ENCODE peak calls at places on chromosomes 5 and 9, in four cellular contexts. K is A549, Y is K562, D is HepG2. U is an unnamed sample.

GRCh38 chr5:146426305-146426704 is 20.8 kb upstream of the TCERG1 start:
- DNase-seq in K (no peak), Y (no peak), D (no peak), U (no peak)

GRCh38 chr9:19445452-19445851 is 36.6 kb downstream of the ACER2 start:
- DNase-seq in K (no peak), Y (no peak), D (no peak), U (no peak)

GRCh38 chr9:137286980-137287383 is 9.5 kb downstream of the TOR4A start:
- DNase-seq in K (peak), Y (peak), D (peak), U (peak)

GRCh38 chr5:168422431-168422830 is 63.8 kb upstream of the RARS1 start:
- DNase-seq in K (peak), Y (no peak), D (peak), U (no peak)

GRCh38 chr9:124221685-124222084 is 36.1 kb upstream of the NEK6 start:
- DNase-seq in K (no peak), Y (no peak), D (no peak), U (no peak)

GRCh38 chr5:176542135-176542595 is 5.0 kb upstream of the RNF44 start:
- DNase-seq in K (no peak), Y (peak), D (no peak), U (peak)

GRCh38 chr5:94442971-94443370 is 175.4 kb downstream of the KIAA0825 start:
- DNase-seq in K (no peak), Y (no peak), D (no peak), U (no peak)

GRCh38 chr9:133132174-133132573 is 11.1 kb upstream of the RALGDS start:
- DNase-seq in K (no peak), Y (no peak), D (no peak), U (no peak)

GRCh38 chr5:138000102-138000723 is 32.7 kb downstream of the FAM13B start:
- DNase-seq in K (peak), Y (no peak), D (peak), U (no peak)

GRCh38 chr5:87717761-87718160 is 305.0 kb upstream of the CCNH start:
- DNase-seq in K (no peak), Y (no peak), D (no peak), U (no peak)

GRCh38 chr5:9015937-9016270 is 530.0 kb downstream of the SEMA5A start:
- DNase-seq in K (no peak), Y (no peak), D (no peak), U (no peak)

GRCh38 chr9:136671646-136672430 is 9.1 kb downstream of the EGFL7 start:
- DNase-seq in K (no peak), Y (peak), D (no peak), U (peak)

GRCh38 chr9:8053501-8053900 is 253.9 kb upstream of the DMAC1 start:
- DNase-seq in K (no peak), Y (no peak), D (no peak), U (no peak)

GRCh38 chr5:116084231-116084630 is 594 bp upstream of the COMMD10 start:
- DNase-seq in K (peak), Y (peak), D (no peak), U (no peak)

GRCh38 chr9:114046876-114047275 is 31.2 kb downstream of the AMBP start:
- DNase-seq in K (no peak), Y (no peak), D (no peak), U (no peak)

GRCh38 chr9:114046237-114046755 is 31.8 kb downstream of the AMBP start:
- DNase-seq in K (no peak), Y (no peak), D (no peak), U (no peak)

GRCh38 chr9:114048533-114049452 is 29.3 kb downstream of the AMBP start:
- DNase-seq in K (no peak), Y (no peak), D (no peak), U (no peak)

GRCh38 chr9:114049453-114050225 is 28.5 kb downstream of the AMBP start:
- DNase-seq in K (no peak), Y (no peak), D (no peak), U (no peak)

DNA sequence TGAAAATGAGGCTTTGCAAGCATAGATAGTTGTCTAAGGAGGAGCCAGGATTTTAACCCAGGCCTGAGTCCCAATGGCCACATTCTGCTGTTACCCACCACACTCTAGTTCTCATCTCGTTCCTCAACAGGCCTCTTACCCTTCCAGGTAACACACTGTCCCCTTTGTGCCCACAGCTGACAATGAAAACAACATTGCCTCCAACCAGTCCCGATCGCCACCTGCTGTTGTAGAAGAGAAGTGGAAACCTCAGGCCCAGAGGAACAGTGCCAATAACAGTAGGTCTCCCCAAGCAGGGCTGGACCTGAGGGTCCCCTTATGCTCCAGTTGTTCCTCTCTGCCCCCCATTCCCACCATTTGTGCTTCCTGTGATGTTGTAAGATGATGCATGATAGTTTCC is 30.4 kb downstream of the AMBP start:
- DNase-seq in K (peak), Y (no peak), D (peak), U (peak)
- TF ChIP-seq HMGXB4 in K (no peak), Y (no peak), D (no peak), U (no peak)

GRCh38 chr5:140576776-140577201 is 12.2 kb downstream of the SLC35A4 start:
- DNase-seq in K (no peak), Y (no peak), D (peak), U (no peak)
- TF ChIP-seq HMGXB4 in K (no peak), Y (no peak), D (no peak), U (no peak)

DNA sequence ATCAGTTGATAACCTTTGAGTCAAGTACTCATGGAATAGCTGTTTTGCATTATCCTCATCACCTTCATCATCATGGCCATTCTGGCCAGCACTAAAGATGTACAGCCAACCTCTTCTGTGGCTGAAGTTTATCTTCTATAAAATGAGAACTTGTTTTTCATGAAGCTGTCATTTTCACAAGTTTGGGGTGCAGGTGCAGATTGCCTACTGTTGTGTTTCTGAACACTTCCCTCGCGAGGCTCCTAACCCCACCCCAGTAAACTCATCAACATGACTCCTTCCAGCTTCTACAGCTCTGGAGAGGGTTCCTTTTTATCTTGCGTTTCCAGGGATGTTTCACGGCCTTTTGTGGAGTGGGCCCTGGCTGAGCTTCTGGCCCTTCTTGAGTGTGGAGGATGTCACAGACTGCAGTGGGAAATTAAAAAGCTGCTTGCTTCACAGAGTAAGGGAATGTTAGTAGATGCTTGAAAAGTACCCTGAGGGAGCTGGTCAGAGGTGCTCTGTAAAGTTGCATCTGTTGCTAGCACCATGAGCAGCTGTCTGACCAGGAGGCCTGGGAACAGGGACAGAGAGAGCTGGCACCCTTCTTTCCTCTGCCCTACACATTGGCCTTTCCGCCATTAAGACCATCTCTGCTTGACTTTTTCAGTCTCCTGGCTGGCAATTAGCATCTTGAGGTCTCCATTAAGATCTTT is 24.9 kb downstream of the SYK start:
- DNase-seq in K (no peak), Y (no peak), D (no peak), U (no peak)
- TF ChIP-seq HMGXB4 in K (no peak), Y (no peak), D (no peak), U (no peak)

GRCh38 chr5:5979362-5979760 is 399.0 kb downstream of the MED10 start:
- DNase-seq in K (peak), Y (no peak), D (no peak), U (peak)
- TF ChIP-seq HMGXB4 in K (no peak), Y (no peak), D (no peak), U (no peak)

DNA sequence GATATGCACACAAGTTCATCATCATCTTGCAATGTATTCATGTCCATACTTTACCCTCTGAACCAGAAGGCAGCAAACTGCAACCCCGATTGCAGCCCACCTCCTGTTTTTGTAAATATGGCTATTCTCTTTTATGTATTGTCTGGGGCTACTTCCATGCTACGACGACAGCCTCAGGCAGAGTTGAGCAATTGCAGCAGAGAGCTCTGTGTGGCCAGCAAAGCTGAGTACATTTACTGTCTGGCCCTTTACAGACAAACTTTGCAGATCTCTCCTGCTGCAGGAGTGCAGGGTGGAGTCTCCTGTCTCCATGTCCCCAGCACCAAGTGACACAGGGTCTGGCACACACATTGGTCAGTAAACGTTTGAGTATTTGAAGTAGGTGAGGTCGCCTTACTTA is 27.0 kb downstream of the PRRC2B start:
- DNase-seq in K (peak), Y (no peak), D (peak), U (no peak)
- TF ChIP-seq HMGXB4 in K (no peak), Y (no peak), D (no peak), U (no peak)

GRCh38 chr5:14726066-14726838 is 61.7 kb downstream of the OTULIN start:
- DNase-seq in K (no peak), Y (no peak), D (no peak), U (no peak)

GRCh38 chr5:14728109-14728938 is 63.8 kb downstream of the OTULIN start:
- DNase-seq in K (no peak), Y (no peak), D (peak), U (peak)

GRCh38 chr5:14729448-14730385 is 65.2 kb downstream of the OTULIN start:
- DNase-seq in K (no peak), Y (no peak), D (no peak), U (no peak)

GRCh38 chr5:14724633-14725032 is 60.1 kb downstream of the OTULIN start:
- DNase-seq in K (no peak), Y (no peak), D (no peak), U (no peak)

GRCh38 chr5:14727428-14727865 is 62.9 kb downstream of the OTULIN start:
- DNase-seq in K (peak), Y (peak), D (peak), U (peak)
- TF ChIP-seq HMGXB4 in K (no peak), Y (no peak), D (no peak), U (no peak)

GRCh38 chr5:102826629-102827028 is 71.5 kb downstream of the PAM start:
- DNase-seq in K (no peak), Y (no peak), D (no peak), U (no peak)
- TF ChIP-seq HMGXB4 in K (no peak), Y (no peak), D (no peak), U (no peak)

GRCh38 chr5:148816357-148816756 is 10.1 kb upstream of the ADRB2 start:
- DNase-seq in K (no peak), Y (no peak), D (no peak), U (no peak)
- TF ChIP-seq HMGXB4 in K (no peak), Y (no peak), D (no peak), U (no peak)

DNA sequence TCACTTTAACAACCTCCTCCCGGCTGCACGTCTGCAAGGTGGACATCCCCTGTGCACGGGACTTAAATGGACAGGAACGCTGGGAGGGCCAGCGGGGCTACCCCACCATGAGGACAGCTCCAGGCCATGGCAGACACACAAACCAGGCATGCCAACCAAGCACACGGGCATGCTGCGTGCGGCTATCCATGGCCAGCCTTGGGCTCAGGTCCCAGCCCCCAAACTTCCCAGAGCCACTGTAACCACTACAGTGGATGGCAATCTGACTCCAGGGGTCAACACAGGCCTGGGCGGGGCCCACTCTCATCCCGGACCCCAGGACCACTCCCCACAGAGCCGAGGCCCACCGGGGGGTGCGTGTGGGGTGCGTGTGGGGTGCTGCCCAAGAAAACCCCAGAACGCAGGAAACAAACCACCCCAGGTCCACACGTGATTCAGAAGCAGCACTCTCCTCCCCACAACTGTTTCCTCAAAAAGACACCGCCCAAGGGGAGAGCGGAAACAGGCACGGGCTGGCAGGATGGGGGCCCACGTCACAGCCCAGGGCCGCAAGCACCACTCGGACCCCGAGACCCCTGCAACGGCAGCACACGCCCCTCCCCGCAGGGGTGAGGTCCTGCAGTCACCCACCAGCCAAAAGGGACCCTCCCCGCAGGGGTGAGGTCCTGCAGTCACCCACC is 7.4 kb downstream of the SLC12A7 start:
- DNase-seq in K (no peak), Y (no peak), D (no peak), U (no peak)
- TF ChIP-seq HMGXB4 in K (no peak), Y (no peak), D (no peak), U (no peak)

U was measured in WTC11.